ENCODE peak calls at places on chromosomes 13 and 19, in nine cellular contexts. One of them, this sample, is unnamed.

GRCh38 chr19:47145639-47146486 is 15.2 kb downstream of the SAE1 start:
- DNase-seq in ACHN: no peak
- DNase-seq in activated CD4-positive, alpha-beta memory T cell treated with anti-CD3 and anti-CD28 coated beads, Interleukin-2, amount 10 ng/mL, durations not matched to agents 7 days and 5 days: no peak
- DNase-seq in lung: no peak
- DNase-seq in DMS153: no peak
- DNase-seq in neural crest cell: no peak
- DNase-seq in nucleus accumbens: no peak
- DNase-seq in RWPE2: no peak
- DNase-seq in endothelial cell: no peak
- DNase-seq in this sample: no peak

GRCh38 chr13:106376411-106377112 is 158.9 kb downstream of the EFNB2 start:
- DNase-seq in endothelial cell: no peak
- DNase-seq in neural crest cell: no peak
- DNase-seq in activated CD4-positive, alpha-beta memory T cell treated with anti-CD3 and anti-CD28 coated beads, Interleukin-2, amount 10 ng/mL, durations not matched to agents 7 days and 5 days: no peak
- DNase-seq in DMS153: peak
- DNase-seq in ACHN: peak
- DNase-seq in nucleus accumbens: peak
- DNase-seq in lung: peak
- DNase-seq in RWPE2: peak
- DNase-seq in this sample: no peak

GRCh38 chr19:7789447-7789846 is 26.4 kb downstream of the CLEC4M start:
- DNase-seq in lung: no peak
- DNase-seq in activated CD4-positive, alpha-beta memory T cell treated with anti-CD3 and anti-CD28 coated beads, Interleukin-2, amount 10 ng/mL, durations not matched to agents 7 days and 5 days: no peak
- DNase-seq in RWPE2: no peak
- DNase-seq in ACHN: no peak
- DNase-seq in neural crest cell: no peak
- DNase-seq in endothelial cell: no peak
- DNase-seq in nucleus accumbens: no peak
- DNase-seq in DMS153: peak
- DNase-seq in this sample: peak

GRCh38 chr13:79481685-79482052 is 714 bp downstream of the NDFIP2 start:
- DNase-seq in RWPE2: no peak
- DNase-seq in nucleus accumbens: no peak
- DNase-seq in neural crest cell: no peak
- DNase-seq in ACHN: peak
- DNase-seq in endothelial cell: no peak
- DNase-seq in lung: no peak
- DNase-seq in activated CD4-positive, alpha-beta memory T cell treated with anti-CD3 and anti-CD28 coated beads, Interleukin-2, amount 10 ng/mL, durations not matched to agents 7 days and 5 days: peak
- DNase-seq in DMS153: no peak
- DNase-seq in this sample: peak

GRCh38 chr19:40398417-40399056 is 8.6 kb upstream of the HIPK4 start:
- DNase-seq in ACHN: no peak
- DNase-seq in nucleus accumbens: peak
- DNase-seq in activated CD4-positive, alpha-beta memory T cell treated with anti-CD3 and anti-CD28 coated beads, Interleukin-2, amount 10 ng/mL, durations not matched to agents 7 days and 5 days: peak
- DNase-seq in endothelial cell: no peak
- DNase-seq in neural crest cell: no peak
- DNase-seq in DMS153: peak
- DNase-seq in RWPE2: no peak
- DNase-seq in lung: peak
- DNase-seq in this sample: peak

GRCh38 chr13:32228330-32229041 is 86.7 kb downstream of the ZAR1L start:
- DNase-seq in activated CD4-positive, alpha-beta memory T cell treated with anti-CD3 and anti-CD28 coated beads, Interleukin-2, amount 10 ng/mL, durations not matched to agents 7 days and 5 days: no peak
- DNase-seq in ACHN: no peak
- DNase-seq in lung: no peak
- DNase-seq in RWPE2: no peak
- DNase-seq in neural crest cell: no peak
- DNase-seq in nucleus accumbens: no peak
- DNase-seq in DMS153: peak
- DNase-seq in endothelial cell: no peak
- DNase-seq in this sample: no peak

GRCh38 chr19:15563325-15563794 is 51.7 kb upstream of the CYP4F8 start:
- DNase-seq in ACHN: no peak
- DNase-seq in RWPE2: no peak
- DNase-seq in lung: no peak
- DNase-seq in activated CD4-positive, alpha-beta memory T cell treated with anti-CD3 and anti-CD28 coated beads, Interleukin-2, amount 10 ng/mL, durations not matched to agents 7 days and 5 days: no peak
- DNase-seq in endothelial cell: no peak
- DNase-seq in neural crest cell: no peak
- DNase-seq in DMS153: peak
- DNase-seq in nucleus accumbens: no peak
- DNase-seq in this sample: no peak

GRCh38 chr13:24458736-24459135 is 53.8 kb downstream of the PARP4 start:
- DNase-seq in ACHN: no peak
- DNase-seq in DMS153: no peak
- DNase-seq in nucleus accumbens: no peak
- DNase-seq in endothelial cell: no peak
- DNase-seq in lung: no peak
- DNase-seq in activated CD4-positive, alpha-beta memory T cell treated with anti-CD3 and anti-CD28 coated beads, Interleukin-2, amount 10 ng/mL, durations not matched to agents 7 days and 5 days: no peak
- DNase-seq in neural crest cell: no peak
- DNase-seq in RWPE2: no peak
- DNase-seq in this sample: no peak

GRCh38 chr13:100722517-100722916 is 47.9 kb upstream of the TMTC4 start:
- DNase-seq in endothelial cell: no peak
- DNase-seq in activated CD4-positive, alpha-beta memory T cell treated with anti-CD3 and anti-CD28 coated beads, Interleukin-2, amount 10 ng/mL, durations not matched to agents 7 days and 5 days: no peak
- DNase-seq in RWPE2: no peak
- DNase-seq in neural crest cell: no peak
- DNase-seq in ACHN: no peak
- DNase-seq in nucleus accumbens: no peak
- DNase-seq in DMS153: no peak
- DNase-seq in lung: no peak
- DNase-seq in this sample: no peak

GRCh38 chr13:21061077-21061945 is at the start of gene LATS2:
- DNase-seq in ACHN: peak
- DNase-seq in RWPE2: peak
- DNase-seq in lung: peak
- DNase-seq in nucleus accumbens: peak
- DNase-seq in DMS153: no peak
- DNase-seq in activated CD4-positive, alpha-beta memory T cell treated with anti-CD3 and anti-CD28 coated beads, Interleukin-2, amount 10 ng/mL, durations not matched to agents 7 days and 5 days: peak
- DNase-seq in neural crest cell: peak
- DNase-seq in endothelial cell: peak
- DNase-seq in this sample: peak

GRCh38 chr19:38519168-38519567 is 85.7 kb downstream of the RYR1 start:
- DNase-seq in ACHN: no peak
- DNase-seq in neural crest cell: no peak
- DNase-seq in RWPE2: no peak
- DNase-seq in nucleus accumbens: no peak
- DNase-seq in lung: no peak
- DNase-seq in activated CD4-positive, alpha-beta memory T cell treated with anti-CD3 and anti-CD28 coated beads, Interleukin-2, amount 10 ng/mL, durations not matched to agents 7 days and 5 days: no peak
- DNase-seq in DMS153: no peak
- DNase-seq in endothelial cell: no peak
- DNase-seq in this sample: no peak